ENCODE peak calls at places on chromosomes 12 and 14, in four cellular contexts. One of them, this sample, is unnamed.

GRCh38 chr14:100534528-100535286 is 52.5 kb downstream of the BEGAIN start:
- DNase-seq in activated CD4-positive, alpha-beta T cell treated with anti-CD3 and anti-CD28 coated beads for 1 hour: no peak
- DNase-seq in posterior vena cava: peak
- DNase-seq in HTR-8/SVneo: no peak
- DNase-seq in this sample: no peak

GRCh38 chr12:92278378-92278828 is 132.8 kb upstream of the BTG1 start:
- DNase-seq in activated CD4-positive, alpha-beta T cell treated with anti-CD3 and anti-CD28 coated beads for 1 hour: no peak
- DNase-seq in posterior vena cava: no peak
- DNase-seq in HTR-8/SVneo: no peak
- DNase-seq in this sample: no peak

GRCh38 chr14:48350971-48351370 is 675.6 kb upstream of the MDGA2 start:
- DNase-seq in activated CD4-positive, alpha-beta T cell treated with anti-CD3 and anti-CD28 coated beads for 1 hour: no peak
- DNase-seq in posterior vena cava: no peak
- DNase-seq in HTR-8/SVneo: peak
- DNase-seq in this sample: no peak

GRCh38 chr14:68945190-68945584 is 33.9 kb downstream of the ACTN1 start:
- DNase-seq in activated CD4-positive, alpha-beta T cell treated with anti-CD3 and anti-CD28 coated beads for 1 hour: no peak
- DNase-seq in posterior vena cava: no peak
- DNase-seq in HTR-8/SVneo: no peak
- DNase-seq in this sample: no peak

GRCh38 chr12:79689477-79690155 is 1.1 kb downstream of the PAWR start:
- DNase-seq in activated CD4-positive, alpha-beta T cell treated with anti-CD3 and anti-CD28 coated beads for 1 hour: no peak
- DNase-seq in posterior vena cava: peak
- DNase-seq in HTR-8/SVneo: no peak
- DNase-seq in this sample: no peak

GRCh38 chr12:45732250-45732649 is 2.7 kb downstream of the ARID2 start:
- DNase-seq in activated CD4-positive, alpha-beta T cell treated with anti-CD3 and anti-CD28 coated beads for 1 hour: no peak
- DNase-seq in posterior vena cava: no peak
- DNase-seq in HTR-8/SVneo: no peak
- DNase-seq in this sample: no peak

GRCh38 chr12:122977153-122977552 is 2.1 kb downstream of the OGFOD2 start:
- DNase-seq in activated CD4-positive, alpha-beta T cell treated with anti-CD3 and anti-CD28 coated beads for 1 hour: no peak
- DNase-seq in posterior vena cava: no peak
- DNase-seq in HTR-8/SVneo: no peak
- DNase-seq in this sample: no peak

GRCh38 chr14:80933282-80933681 is 8.3 kb downstream of the CEP128 start:
- DNase-seq in activated CD4-positive, alpha-beta T cell treated with anti-CD3 and anti-CD28 coated beads for 1 hour: no peak
- DNase-seq in posterior vena cava: no peak
- DNase-seq in HTR-8/SVneo: no peak
- DNase-seq in this sample: no peak

GRCh38 chr12:10393291-10393690 is 3.5 kb upstream of the KLRK1 start:
- DNase-seq in activated CD4-positive, alpha-beta T cell treated with anti-CD3 and anti-CD28 coated beads for 1 hour: no peak
- DNase-seq in posterior vena cava: no peak
- DNase-seq in HTR-8/SVneo: no peak
- DNase-seq in this sample: no peak

GRCh38 chr12:124764870-124765570 is 98.6 kb downstream of the SCARB1 start:
- DNase-seq in activated CD4-positive, alpha-beta T cell treated with anti-CD3 and anti-CD28 coated beads for 1 hour: no peak
- DNase-seq in posterior vena cava: no peak
- DNase-seq in HTR-8/SVneo: no peak
- DNase-seq in this sample: no peak

GRCh38 chr14:75011356-75012097 is 8.8 kb downstream of the EIF2B2 start:
- DNase-seq in activated CD4-positive, alpha-beta T cell treated with anti-CD3 and anti-CD28 coated beads for 1 hour: no peak
- DNase-seq in posterior vena cava: no peak
- DNase-seq in HTR-8/SVneo: peak
- DNase-seq in this sample: no peak

GRCh38 chr12:18391136-18391535 is 129.8 kb downstream of the PIK3C2G start:
- DNase-seq in activated CD4-positive, alpha-beta T cell treated with anti-CD3 and anti-CD28 coated beads for 1 hour: no peak
- DNase-seq in posterior vena cava: no peak
- DNase-seq in HTR-8/SVneo: no peak
- DNase-seq in this sample: no peak

GRCh38 chr14:87896393-87897380 is 96.3 kb downstream of the GALC start:
- DNase-seq in activated CD4-positive, alpha-beta T cell treated with anti-CD3 and anti-CD28 coated beads for 1 hour: no peak
- DNase-seq in posterior vena cava: no peak
- DNase-seq in HTR-8/SVneo: peak
- DNase-seq in this sample: peak

GRCh38 chr12:46722737-46723136 is 103.1 kb downstream of the SLC38A4 start:
- DNase-seq in activated CD4-positive, alpha-beta T cell treated with anti-CD3 and anti-CD28 coated beads for 1 hour: no peak
- DNase-seq in posterior vena cava: no peak
- DNase-seq in HTR-8/SVneo: no peak
- DNase-seq in this sample: no peak

GRCh38 chr12:92340441-92341332 is 195.0 kb upstream of the BTG1 start:
- DNase-seq in activated CD4-positive, alpha-beta T cell treated with anti-CD3 and anti-CD28 coated beads for 1 hour: no peak
- DNase-seq in posterior vena cava: no peak
- DNase-seq in HTR-8/SVneo: no peak
- DNase-seq in this sample: no peak

GRCh38 chr14:24903337-24903736 is 146.6 kb downstream of the STXBP6 start:
- DNase-seq in activated CD4-positive, alpha-beta T cell treated with anti-CD3 and anti-CD28 coated beads for 1 hour: no peak
- DNase-seq in posterior vena cava: no peak
- DNase-seq in HTR-8/SVneo: peak
- DNase-seq in this sample: no peak

GRCh38 chr14:70655110-70655826 is 13.6 kb downstream of the TTC9 start:
- DNase-seq in activated CD4-positive, alpha-beta T cell treated with anti-CD3 and anti-CD28 coated beads for 1 hour: peak
- DNase-seq in posterior vena cava: no peak
- DNase-seq in HTR-8/SVneo: peak
- DNase-seq in this sample: no peak

This sample was measured in smooth muscle cell of the brain vasculature.